ENCODE peak calls at places on chromosome 16, in ten cellular contexts. G is fibroblast of lung, Z is astrocyte of the cerebellum, W is heart right ventricle, U is HepG2, I is IMR-90, E is mucosa of descending colon, Y is body of pancreas, D is brain microvascular endothelial cell, F is A549. T is an unnamed sample.

GRCh38 chr16:66296591-66296990 is 69.9 kb upstream of the CDH5 start:
- DNase-seq in G (no peak), Z (no peak), W (no peak), U (no peak), I (no peak), E (no peak), Y (no peak), D (no peak), F (no peak), T (no peak)

GRCh38 chr16:1656808-1657617 is 21.1 kb upstream of the JPT2 start:
- DNase-seq in G (no peak), Z (no peak), W (peak; percentile 74), U (no peak), I (no peak), E (no peak), Y (no peak), D (no peak), F (no peak), T (no peak)

GRCh38 chr16:11484691-11485258 is 101.9 kb downstream of the LITAF start:
- DNase-seq in G (no peak), Z (no peak), W (no peak), U (no peak), I (peak; percentile 73), E (no peak), Y (no peak), D (peak; percentile 53), F (no peak), T (no peak)

GRCh38 chr16:46775214-46775613 is 27.1 kb upstream of the MYLK3 start:
- DNase-seq in G (no peak), Z (peak; percentile 2), W (no peak), U (no peak), I (peak; percentile 45), E (no peak), Y (no peak), D (no peak), F (no peak), T (no peak)

GRCh38 chr16:75377971-75378386 is 55.3 kb downstream of the CFDP1 start:
- DNase-seq in G (peak; percentile 91), Z (peak; percentile 97), W (no peak), U (no peak), I (peak; percentile 97), E (no peak), Y (no peak), D (peak; percentile 98), F (peak; percentile 72), T (peak; percentile 98)

GRCh38 chr16:842061-842476 is 41.5 kb upstream of the GNG13 start:
- DNase-seq in G (no peak), Z (no peak), W (no peak), U (no peak), I (peak; percentile 8), E (no peak), Y (no peak), D (peak; percentile 35), F (no peak), T (no peak)

GRCh38 chr16:82756283-82756599 is 129.5 kb downstream of the CDH13 start:
- DNase-seq in G (peak; percentile 18), Z (no peak), W (no peak), U (no peak), I (peak; percentile 78), E (no peak), Y (no peak), D (peak; percentile 63), F (no peak), T (no peak)

GRCh38 chr16:72815348-72816318 is 232.3 kb downstream of the ZFHX3 start:
- DNase-seq in G (peak; percentile 10), Z (no peak), W (no peak), U (no peak), I (peak; percentile 15), E (no peak), Y (no peak), D (no peak), F (no peak), T (no peak)

GRCh38 chr16:70715113-70715711 is 29.4 kb upstream of the MTSS2 start:
- DNase-seq in G (peak; percentile 99), Z (no peak), W (peak; percentile 76), U (no peak), I (peak; percentile 98), E (no peak), Y (peak; percentile 65), D (peak; percentile 78), F (peak; percentile 87), T (peak; percentile 99)

GRCh38 chr16:68190745-68191510 is 45.0 kb downstream of the ESRP2 start:
- DNase-seq in G (no peak), Z (no peak), W (no peak), U (peak; percentile 32), I (peak; percentile 64), E (no peak), Y (no peak), D (no peak), F (no peak), T (no peak)

GRCh38 chr16:31876955-31877828 is 3.6 kb downstream of the ZNF267 start:
- DNase-seq in G (peak; percentile 86), Z (peak; percentile 78), W (no peak), U (peak; percentile 87), I (peak; percentile 96), E (peak; percentile 28), Y (no peak), D (peak; percentile 86), F (peak; percentile 46), T (peak; percentile 53)

DNA sequence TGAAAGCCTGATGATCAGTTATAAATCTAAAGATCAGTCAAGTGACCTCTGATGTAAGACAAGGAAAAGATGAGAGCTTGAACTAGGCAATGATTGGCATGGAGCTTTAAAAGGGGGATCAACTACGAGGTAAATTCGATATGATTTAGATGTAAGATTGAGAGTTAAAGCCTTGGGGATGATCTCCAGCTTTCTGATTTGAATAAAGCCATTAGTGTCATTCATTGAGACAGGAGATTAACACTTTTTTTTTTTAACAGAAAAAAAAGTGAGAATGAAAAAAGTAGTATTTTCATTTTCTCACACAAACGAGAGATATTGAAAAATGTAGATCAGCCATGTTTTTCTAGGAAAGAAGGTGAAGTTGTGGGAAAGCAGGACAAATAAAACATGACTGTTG is 225.4 kb downstream of the CNTNAP4 start:
- DNase-seq in G (no peak), Z (no peak), W (no peak), U (no peak), I (no peak), E (no peak), Y (no peak), D (no peak), F (no peak), T (no peak)
- TF ChIP-seq CTCF in G (no peak), Z (no peak), W (no peak), U (no peak), I (no peak), E (no peak), Y (no peak), D (no peak), F (no peak), T (no peak)

DNA sequence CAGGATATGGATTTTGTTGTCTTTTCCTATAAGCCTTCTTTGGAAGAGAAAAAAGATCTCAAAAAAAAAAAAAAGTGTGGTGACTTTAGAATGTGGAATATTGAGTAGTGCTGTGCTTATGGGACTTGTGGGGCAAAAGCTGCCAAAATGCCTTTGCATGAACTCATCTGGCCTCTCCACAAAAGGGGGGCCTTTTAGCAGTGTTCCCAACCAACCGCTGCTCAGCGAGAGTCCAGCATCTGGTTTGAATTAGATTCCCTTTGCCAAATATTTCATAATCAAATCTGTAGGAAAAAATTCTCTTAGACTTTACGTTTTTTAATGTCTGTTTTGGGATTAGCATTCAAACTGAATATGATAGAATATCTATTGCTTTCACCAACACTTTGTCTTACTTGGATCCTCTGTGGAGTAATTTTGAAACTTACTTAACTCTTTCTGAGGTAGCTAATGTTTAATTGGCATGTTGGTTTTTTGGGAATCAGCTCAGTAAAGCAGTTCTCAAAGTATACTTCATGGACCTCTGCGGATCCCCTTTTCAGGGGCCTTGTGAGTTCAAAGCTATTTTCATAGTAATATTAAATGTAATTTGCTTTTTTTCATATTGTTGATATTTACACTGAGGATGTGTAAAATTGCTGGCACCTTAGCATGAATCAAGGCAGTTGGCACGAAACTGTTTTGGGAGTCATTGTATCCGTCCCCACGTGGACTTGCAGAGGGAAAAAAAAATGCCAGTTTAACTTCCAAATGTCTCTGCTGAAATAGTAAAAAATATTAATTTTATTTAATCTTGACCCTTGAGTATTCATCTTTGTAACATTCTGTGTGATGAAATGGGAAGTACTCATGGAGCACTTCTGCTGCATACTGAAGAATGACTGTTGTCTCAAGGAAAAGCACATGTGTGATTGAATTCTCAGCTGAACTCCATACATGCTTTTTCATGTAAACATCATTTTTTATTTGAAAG is 34.7 kb upstream of the VPS4A start:
- DNase-seq in G (peak; percentile 99), Z (peak; percentile 97), W (peak; percentile 51), U (no peak), I (peak; percentile 98), E (peak; percentile 14), Y (no peak), D (peak; percentile 89), F (no peak), T (peak; percentile 92)
- H3K4me3 ChIP-seq in G (no peak overlapping the region), Z (no peak overlapping the region), W (no peak overlapping the region), U (no peak overlapping the region), I (no peak overlapping the region), E (no peak overlapping the region), Y (no peak overlapping the region), D (peak overlapping the region; percentile 9), F (no peak overlapping the region), T (no peak overlapping the region)

DNA sequence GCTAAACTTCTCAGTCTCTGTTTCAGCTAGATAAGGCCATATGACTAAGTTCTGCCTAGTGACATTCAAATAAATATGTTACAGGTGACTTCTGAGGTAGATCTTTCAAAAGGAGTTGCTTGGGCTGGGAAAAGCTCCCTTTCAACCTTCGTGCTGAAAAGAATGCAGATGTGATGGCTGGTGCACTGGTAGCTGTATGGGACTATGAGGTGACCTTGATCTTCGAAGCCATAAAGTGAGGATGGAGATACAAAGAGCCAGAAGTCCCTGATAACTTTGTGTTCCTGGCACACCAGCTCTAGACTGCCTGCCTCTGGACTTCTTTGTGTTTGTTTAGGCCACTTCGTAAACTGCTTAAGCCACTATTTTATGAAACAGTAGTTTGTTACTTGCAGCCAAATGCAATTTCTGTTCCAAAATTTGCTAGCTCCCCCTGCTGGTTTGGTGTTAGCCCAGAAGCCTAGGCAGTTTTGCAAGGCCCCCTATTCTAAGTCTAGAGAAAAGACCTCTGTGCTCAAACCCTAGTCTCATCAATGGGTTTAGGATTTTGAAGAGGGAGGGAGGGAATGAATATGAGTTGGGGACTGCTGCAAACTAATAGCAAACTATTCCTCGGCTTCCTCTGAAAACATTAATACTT is 23.3 kb upstream of the ERCC4 start:
- DNase-seq in G (peak; percentile 20), Z (no peak), W (no peak), U (peak; percentile 25), I (peak; percentile 6), E (no peak), Y (no peak), D (no peak), F (peak; percentile 32), T (no peak)
- TF ChIP-seq CTCF in G (peak; percentile 9), Z (peak; percentile 17), W (no peak), U (peak; percentile 44), I (peak; percentile 21), E (no peak), Y (no peak), D (peak; percentile 47), F (peak; percentile 33), T (peak; percentile 33)

GRCh38 chr16:35795361-35796029 is 2336.1 kb downstream of the TP53TG3F start:
- DNase-seq in G (no peak), Z (no peak), W (peak; percentile 15), U (no peak), I (no peak), E (no peak), Y (no peak), D (no peak), F (no peak), T (no peak)

GRCh38 chr16:35797811-35798210 is 2338.4 kb downstream of the TP53TG3F start:
- DNase-seq in G (no peak), Z (no peak), W (no peak), U (no peak), I (no peak), E (no peak), Y (no peak), D (no peak), F (no peak), T (no peak)

GRCh38 chr16:35798885-35799426 is 2339.5 kb downstream of the TP53TG3F start:
- DNase-seq in G (no peak), Z (no peak), W (peak; percentile 77), U (no peak), I (no peak), E (no peak), Y (no peak), D (no peak), F (peak; percentile 5), T (no peak)
- H3K4me3 ChIP-seq in G (no peak overlapping the region), Z (no peak overlapping the region), W (no peak overlapping the region), U (no peak overlapping the region), I (no peak overlapping the region), E (no peak overlapping the region), Y (no peak overlapping the region), D (no peak overlapping the region), F (no peak overlapping the region), T (no peak overlapping the region)